ENCODE peak calls at places on chromosomes 6 and 20, in six cellular contexts. D, Q, T, G, H and W are unnamed samples.

GRCh38 chr20:4729265-4729664 is 7.6 kb downstream of the PRND start:
- DNase-seq in T (no peak), Q (no peak), D (no peak), H (no peak), G (no peak), W (no peak)

GRCh38 chr6:25487012-25487411 is 165.0 kb upstream of the SCGN start:
- DNase-seq in G (no peak), Q (no peak), T (no peak), H (no peak), D (no peak), W (no peak)

GRCh38 chr20:1979116-1979778 is 14.6 kb downstream of the PDYN start:
- DNase-seq in G (no peak), Q (peak), T (no peak), D (no peak), H (no peak), W (no peak)

GRCh38 chr20:51966296-51966971 is 164.1 kb upstream of the SALL4 start:
- DNase-seq in G (peak), T (peak), D (peak), Q (peak), H (peak), W (peak)

GRCh38 chr6:106509420-106510089 is 119.7 kb downstream of the RTN4IP1 start:
- DNase-seq in G (peak), H (no peak), D (peak), Q (peak), T (peak), W (peak)

GRCh38 chr6:159125014-159125609 is 44.1 kb upstream of the FNDC1 start:
- DNase-seq in Q (no peak), T (no peak), G (peak), D (no peak), H (no peak), W (no peak)

GRCh38 chr6:136593748-136594490 is 43.7 kb upstream of the MAP7 start:
- DNase-seq in G (no peak), H (no peak), T (peak), Q (peak), D (peak), W (peak)

GRCh38 chr6:30150671-30151395 is 10.2 kb downstream of the TRIM10 start:
- DNase-seq in Q (no peak), T (no peak), G (no peak), D (no peak), H (no peak), W (no peak)

GRCh38 chr6:140344149-140344913 is 969.9 kb upstream of the CITED2 start:
- DNase-seq in D (no peak), Q (no peak), H (no peak), G (no peak), T (no peak), W (peak)

GRCh38 chr6:22025468-22026159 is 271.2 kb downstream of the PRL start:
- DNase-seq in D (peak), Q (peak), H (no peak), T (peak), G (peak), W (peak)

GRCh38 chr6:38319259-38320255 is 320.2 kb downstream of the BTBD9 start:
- DNase-seq in G (no peak), Q (peak), H (no peak), D (peak), T (no peak), W (peak)

GRCh38 chr20:35618372-35619131 is 2.9 kb downstream of the SPAG4 start:
- DNase-seq in H (no peak), Q (no peak), D (peak), G (peak), T (no peak), W (no peak)

GRCh38 chr6:41442800-41443501 is 103.2 kb upstream of the FOXP4 start:
- DNase-seq in T (peak), G (peak), H (no peak), Q (peak), D (peak), W (peak)

GRCh38 chr6:106272289-106272688 is 53.3 kb downstream of the ATG5 start:
- DNase-seq in T (no peak), G (no peak), D (no peak), Q (no peak), H (no peak), W (no peak)

GRCh38 chr6:146590492-146590891 is 8.3 kb upstream of the ADGB start:
- DNase-seq in D (no peak), G (no peak), T (no peak), Q (no peak), H (no peak), W (no peak)